ENCODE peak calls at places on chromosomes 13 and 19, in seven cellular contexts. R is fibroblast of lung, X is fibroblast of pulmonary artery, P is astrocyte of the cerebellum, H is GM06990, J is uterus, B is heart left ventricle. N is an unnamed sample.

GRCh38 chr13:40494513-40494912 is 171.9 kb downstream of the FOXO1 start:
- DNase-seq in P (no peak), B (no peak), H (no peak), X (peak; percentile 58), J (no peak), R (peak; percentile 37), N (peak; percentile 22)

GRCh38 chr13:39618546-39618945 is 15.6 kb upstream of the LHFPL6 start:
- DNase-seq in B (no peak), R (no peak), P (no peak), X (no peak), J (no peak), H (no peak), N (no peak)

GRCh38 chr19:58544591-58545285 is 874 bp downstream of the TRIM28 start:
- DNase-seq in X (peak; percentile 61), P (no peak), B (no peak), J (peak; percentile 36), R (peak; percentile 32), H (no peak), N (peak; percentile 29)

GRCh38 chr13:58165617-58166016 is 534.1 kb downstream of the PCDH17 start:
- DNase-seq in J (no peak), X (no peak), R (peak; percentile 3), H (no peak), B (no peak), P (no peak), N (no peak)

GRCh38 chr13:97261254-97262015 is 39.3 kb downstream of the MBNL2 start:
- DNase-seq in P (no peak), B (no peak), R (no peak), J (no peak), H (no peak), X (no peak), N (no peak)

GRCh38 chr13:42107006-42107405 is 58.6 kb downstream of the DGKH start:
- DNase-seq in H (no peak), J (no peak), B (no peak), X (no peak), P (no peak), R (peak; percentile 8), N (no peak)

GRCh38 chr19:49056101-49056901 is 1.2 kb downstream of the CGB7 start:
- DNase-seq in P (no peak), R (peak; percentile 59), H (peak; percentile 62), B (peak; percentile 52), J (peak; percentile 28), X (peak; percentile 31), N (peak; percentile 51)

GRCh38 chr13:21611385-21611784 is 7.4 kb upstream of the MICU2 start:
- DNase-seq in P (no peak), B (no peak), H (no peak), R (no peak), J (no peak), X (no peak), N (no peak)

GRCh38 chr13:43235028-43235427 is 211.6 kb downstream of the DNAJC15 start:
- DNase-seq in X (no peak), B (no peak), J (no peak), P (no peak), H (no peak), R (peak; percentile 6), N (no peak)

GRCh38 chr13:52832268-52832667 is 16.2 kb downstream of the PCDH8 start:
- DNase-seq in P (no peak), X (no peak), R (no peak), H (no peak), B (no peak), J (no peak), N (no peak)

GRCh38 chr13:113102727-113103126 is 2.9 kb upstream of the F7 start:
- DNase-seq in P (no peak), J (no peak), B (no peak), R (no peak), H (no peak), X (no peak), N (no peak)

GRCh38 chr19:46427518-46427917 is 1.2 kb downstream of the PNMA8C start:
- DNase-seq in J (no peak), B (no peak), X (no peak), P (no peak), H (no peak), R (no peak), N (no peak)
- H3K4me3 ChIP-seq in J (no peak overlapping the region), B (no peak overlapping the region), X (no peak overlapping the region), P (no peak overlapping the region), H (no peak overlapping the region), R (no peak overlapping the region), N (no peak overlapping the region)

GRCh38 chr19:43561144-43561970 is 14.0 kb downstream of the XRCC1 start:
- DNase-seq in B (no peak), X (no peak), H (no peak), P (no peak), R (no peak), J (no peak), N (no peak)

GRCh38 chr19:43562211-43562697 is 13.1 kb downstream of the XRCC1 start:
- DNase-seq in J (no peak), P (no peak), H (no peak), B (no peak), R (no peak), X (no peak), N (no peak)

GRCh38 chr19:43563816-43564215 is 11.5 kb downstream of the XRCC1 start:
- DNase-seq in B (no peak), P (no peak), J (no peak), H (no peak), X (no peak), R (no peak), N (no peak)

GRCh38 chr19:43562698-43563241 is 12.6 kb downstream of the XRCC1 start:
- DNase-seq in J (peak; percentile 49), B (peak; percentile 84), X (peak; percentile 84), R (peak; percentile 92), H (peak; percentile 84), P (peak; percentile 77), N (peak; percentile 91)

DNA sequence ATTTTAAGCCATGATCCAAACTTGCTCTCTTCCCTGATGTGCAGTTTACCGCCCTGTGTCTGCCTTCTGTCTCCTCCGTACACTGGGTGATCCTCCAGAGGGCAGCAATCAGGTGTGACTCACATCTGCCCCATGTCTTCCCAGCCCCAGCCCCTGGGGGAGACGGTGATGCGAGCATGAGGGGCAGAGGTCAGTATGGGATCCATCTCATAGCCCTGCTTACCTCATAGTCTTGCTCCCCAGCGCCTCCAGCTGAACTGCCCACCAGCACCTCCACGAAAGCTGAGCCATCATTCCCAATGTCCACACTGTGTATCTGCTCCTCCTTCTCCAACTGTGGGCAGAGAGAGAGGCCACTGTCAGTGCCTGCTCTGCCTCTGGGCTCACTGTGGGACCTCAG is 14.6 kb downstream of the XRCC1 start:
- DNase-seq in B (no peak), P (no peak), X (no peak), R (no peak), J (no peak), H (no peak), N (peak; percentile 12)
- TF ChIP-seq CTCF in B (no peak), P (no peak), X (no peak), R (no peak), J (no peak), H (no peak), N (peak; percentile 33)

GRCh38 chr19:7652061-7652641 is 15.2 kb downstream of the STXBP2 start:
- DNase-seq in R (peak; percentile 45), X (peak; percentile 71), H (peak; percentile 83), B (peak; percentile 74), J (peak; percentile 74), P (peak; percentile 29), N (peak; percentile 72)
- H3K4me3 ChIP-seq in R (no peak overlapping the region), X (peak overlapping the region; percentile 19), H (peak overlapping the region; percentile 5), B (peak overlapping the region; percentile 30), J (no peak overlapping the region), P (peak overlapping the region; percentile 23), N (peak overlapping the region; percentile 12)

GRCh38 chr19:51708811-51709210 is 15.0 kb downstream of the HAS1 start:
- DNase-seq in X (no peak), H (no peak), J (no peak), P (no peak), B (no peak), R (no peak), N (no peak)
- TF ChIP-seq CTCF in X (no peak), H (no peak), J (no peak), P (no peak), B (no peak), R (no peak), N (no peak)

GRCh38 chr19:790971-791604 is 6.2 kb upstream of the PTBP1 start:
- DNase-seq in R (no peak), H (no peak), J (no peak), P (no peak), X (no peak), B (no peak), N (no peak)

GRCh38 chr19:787551-787950 is 9.7 kb upstream of the PTBP1 start:
- DNase-seq in J (no peak), X (no peak), R (no peak), P (no peak), H (no peak), B (no peak), N (no peak)

GRCh38 chr19:791605-792360 is 5.5 kb upstream of the PTBP1 start:
- DNase-seq in H (no peak), J (no peak), P (no peak), X (no peak), R (no peak), B (peak; percentile 37), N (no peak)

GRCh38 chr19:788821-789472 is 8.3 kb upstream of the PTBP1 start:
- DNase-seq in B (no peak), R (no peak), J (no peak), P (no peak), X (no peak), H (no peak), N (no peak)

GRCh38 chr19:789473-790052 is 7.7 kb upstream of the PTBP1 start:
- DNase-seq in P (no peak), R (no peak), B (peak; percentile 80), J (no peak), H (no peak), X (no peak), N (no peak)
- H3K4me3 ChIP-seq in P (no peak overlapping the region), R (no peak overlapping the region), B (peak overlapping the region; percentile 13), J (no peak overlapping the region), H (no peak overlapping the region), X (no peak overlapping the region), N (no peak overlapping the region)